ENCODE peak calls at places on chromosomes 11 and 22, in five cellular contexts. V is RKO, G is GM04504, K is RCC 7860, T is GM23338. Y is an unnamed sample.

GRCh38 chr11:10400856-10401255 is 54.2 kb upstream of the AMPD3 start:
- DNase-seq in V (no peak), K (no peak), T (no peak), G (no peak), Y (no peak)

GRCh38 chr11:47360341-47360740 is 7.8 kb upstream of the MYBPC3 start:
- DNase-seq in V (no peak), K (no peak), G (no peak), T (no peak), Y (no peak)

GRCh38 chr11:289145-289705 is 299 bp downstream of the PGGHG start:
- DNase-seq in K (no peak), V (no peak), G (no peak), T (no peak), Y (no peak)

GRCh38 chr11:45551181-45551580 is 114.2 kb downstream of the CHST1 start:
- DNase-seq in K (no peak), V (no peak), T (no peak), G (no peak), Y (no peak)

GRCh38 chr11:129625930-129626329 is 189.7 kb upstream of the TMEM45B start:
- DNase-seq in V (no peak), T (no peak), G (no peak), K (no peak), Y (no peak)

GRCh38 chr22:44129614-44129976 is 51.1 kb upstream of the PARVG start:
- DNase-seq in G (no peak), V (no peak), K (no peak), T (no peak), Y (no peak)

GRCh38 chr11:113023228-113023627 is 62.0 kb downstream of the NCAM1 start:
- DNase-seq in T (no peak), G (peak; percentile 52), K (no peak), V (no peak), Y (peak; percentile 14)

GRCh38 chr22:23786752-23787599 is at the start of gene SMARCB1:
- DNase-seq in V (peak; percentile 90), T (peak; percentile 97), K (peak; percentile 69), G (peak; percentile 84), Y (peak; percentile 88)

GRCh38 chr22:45897736-45898135 is 79.2 kb downstream of the WNT7B start:
- DNase-seq in V (no peak), T (no peak), G (no peak), K (no peak), Y (no peak)

GRCh38 chr22:47177334-47177815 is 414.9 kb downstream of the TBC1D22A start:
- DNase-seq in K (no peak), G (no peak), T (no peak), V (no peak), Y (no peak)

GRCh38 chr11:75792127-75792731 is 22.8 kb upstream of the UVRAG start:
- DNase-seq in T (no peak), K (no peak), V (no peak), G (no peak), Y (no peak)

GRCh38 chr11:114062272-114062671 is 2.8 kb downstream of the ZBTB16 start:
- DNase-seq in G (no peak), K (no peak), V (no peak), T (no peak), Y (no peak)

GRCh38 chr11:130096042-130096441 is 26.3 kb downstream of the APLP2 start:
- DNase-seq in V (no peak), G (no peak), T (no peak), K (no peak), Y (no peak)

GRCh38 chr11:103051986-103052385 is 40.0 kb downstream of the DCUN1D5 start:
- DNase-seq in K (peak; percentile 85), G (peak; percentile 18), V (no peak), T (no peak), Y (no peak)

GRCh38 chr11:36594316-36594989 is at the start of gene IFTAP:
- DNase-seq in G (peak; percentile 81), T (peak; percentile 98), K (peak; percentile 80), V (peak; percentile 95), Y (peak; percentile 91)

GRCh38 chr11:20315800-20316199 is 47.7 kb upstream of the HTATIP2 start:
- DNase-seq in G (no peak), T (no peak), K (no peak), V (no peak), Y (no peak)

Y was measured in stromal cell of bone marrow.